ENCODE peak calls at places on chromosomes 7 and 10, in six cellular contexts. Z is H9, K is IMR-90, V is H1, E is neuronal stem cell, T is trophoblast cell. I is an unnamed sample.

GRCh38 chr10:113853577-113854018 is 284 bp downstream of the DCLRE1A start:
- DNase-seq in E (peak; percentile 14), V (no peak), Z (no peak), K (peak; percentile 6), T (peak; percentile 17), I (peak; percentile 31)

GRCh38 chr10:60420991-60421894 is 31.6 kb upstream of the ANK3 start:
- DNase-seq in Z (no peak), T (no peak), V (no peak), K (no peak), E (no peak), I (no peak)

GRCh38 chr10:102435098-102435497 is 2.7 kb upstream of the CUEDC2 start:
- DNase-seq in E (no peak), T (no peak), K (no peak), V (no peak), Z (no peak), I (no peak)

GRCh38 chr10:49200859-49201258 is 12.7 kb upstream of the TMEM273 start:
- DNase-seq in V (no peak), K (peak; percentile 5), Z (no peak), T (no peak), E (no peak), I (no peak)

GRCh38 chr7:157964016-157964415 is 623.6 kb downstream of the PTPRN2 start:
- DNase-seq in Z (no peak), K (no peak), T (no peak), V (no peak), E (no peak), I (no peak)

GRCh38 chr7:140898794-140899548 is 25.8 kb downstream of the BRAF start:
- DNase-seq in Z (no peak), T (no peak), E (no peak), V (no peak), K (peak; percentile 58), I (peak; percentile 17)

GRCh38 chr10:121596668-121597503 is 1.4 kb downstream of the FGFR2 start:
- DNase-seq in V (peak; percentile 62), E (peak; percentile 66), Z (peak; percentile 73), K (no peak), T (peak; percentile 64), I (peak; percentile 42)

GRCh38 chr7:115040526-115040925 is 118.6 kb downstream of the MDFIC start:
- DNase-seq in E (no peak), V (no peak), T (no peak), Z (no peak), K (no peak), I (no peak)

GRCh38 chr10:102396251-102396650 is 746 bp downstream of the NFKB2 start:
- DNase-seq in T (no peak), K (no peak), E (no peak), V (no peak), Z (no peak), I (no peak)

GRCh38 chr10:101561068-101561915 is 26.8 kb downstream of the POLL start:
- DNase-seq in T (no peak), K (no peak), E (no peak), Z (peak; percentile 21), V (no peak), I (no peak)

GRCh38 chr7:156543699-156544098 is 96.9 kb upstream of the RNF32 start:
- DNase-seq in E (no peak), V (no peak), K (no peak), Z (no peak), T (no peak), I (no peak)

GRCh38 chr10:127904931-127905622 is 1.8 kb upstream of the PTPRE start:
- DNase-seq in V (no peak), K (no peak), T (no peak), E (no peak), Z (peak; percentile 18), I (no peak)

GRCh38 chr7:519974-520458 is 370 bp upstream of the PDGFA start:
- DNase-seq in E (no peak), K (peak; percentile 36), T (peak; percentile 55), V (no peak), Z (peak; percentile 74), I (peak; percentile 80)

GRCh38 chr10:48968036-48968435 is 28.4 kb upstream of the LRRC18 start:
- DNase-seq in T (no peak), Z (no peak), E (no peak), V (no peak), K (no peak), I (no peak)

GRCh38 chr7:82481499-82482097 is 38.0 kb upstream of the CACNA2D1 start:
- DNase-seq in T (peak; percentile 36), K (peak; percentile 43), E (no peak), Z (no peak), V (no peak), I (peak; percentile 38)

GRCh38 chr7:127413962-127414361 is 21.5 kb upstream of the ZNF800 start:
- DNase-seq in K (no peak), T (no peak), V (no peak), E (no peak), Z (no peak), I (no peak)

GRCh38 chr7:41156268-41156667 is 546.6 kb downstream of the INHBA start:
- DNase-seq in Z (no peak), K (peak; percentile 54), V (no peak), T (no peak), E (no peak), I (peak; percentile 44)

GRCh38 chr7:141144921-141145629 is 71.2 kb downstream of the TMEM178B start:
- DNase-seq in K (no peak), V (no peak), Z (no peak), E (no peak), T (no peak), I (no peak)

GRCh38 chr10:69232252-69232651 is 12.1 kb downstream of the HKDC1 start:
- DNase-seq in Z (peak; percentile 52), K (peak; percentile 85), E (no peak), T (peak; percentile 67), V (peak; percentile 47), I (peak; percentile 78)

GRCh38 chr10:24884793-24885192 is 67.6 kb downstream of the PRTFDC1 start:
- DNase-seq in Z (peak; percentile 36), E (no peak), V (no peak), K (no peak), T (no peak), I (no peak)

GRCh38 chr10:11533328-11533781 is 78.1 kb downstream of the USP6NL start:
- DNase-seq in T (no peak), Z (no peak), V (no peak), E (no peak), K (peak; percentile 33), I (peak; percentile 58)

GRCh38 chr10:34940436-34940835 is 125.3 kb upstream of the PARD3 start:
- DNase-seq in E (no peak), V (no peak), K (no peak), Z (no peak), T (no peak), I (no peak)

GRCh38 chr10:78281627-78282026 is 248.0 kb downstream of the RPS24 start:
- DNase-seq in Z (no peak), V (no peak), K (no peak), E (no peak), T (no peak), I (no peak)

GRCh38 chr10:78277734-78278404 is 244.2 kb downstream of the RPS24 start:
- DNase-seq in V (no peak), T (no peak), Z (no peak), K (peak; percentile 75), E (no peak), I (peak; percentile 78)

GRCh38 chr10:78277267-78277666 is 243.6 kb downstream of the RPS24 start:
- DNase-seq in T (no peak), K (no peak), Z (no peak), V (no peak), E (no peak), I (no peak)

GRCh38 chr10:78283069-78283682 is 249.5 kb downstream of the RPS24 start:
- DNase-seq in E (no peak), K (no peak), Z (peak; percentile 47), V (no peak), T (no peak), I (no peak)

GRCh38 chr10:78280604-78281003 is 246.9 kb downstream of the RPS24 start:
- DNase-seq in T (no peak), K (no peak), V (no peak), Z (no peak), E (no peak), I (no peak)
- H3K14ac ChIP-seq in T (no peak overlapping the region), K (no peak overlapping the region), V (no peak overlapping the region), Z (no peak overlapping the region), E (no peak overlapping the region), I (no peak overlapping the region)

DNA sequence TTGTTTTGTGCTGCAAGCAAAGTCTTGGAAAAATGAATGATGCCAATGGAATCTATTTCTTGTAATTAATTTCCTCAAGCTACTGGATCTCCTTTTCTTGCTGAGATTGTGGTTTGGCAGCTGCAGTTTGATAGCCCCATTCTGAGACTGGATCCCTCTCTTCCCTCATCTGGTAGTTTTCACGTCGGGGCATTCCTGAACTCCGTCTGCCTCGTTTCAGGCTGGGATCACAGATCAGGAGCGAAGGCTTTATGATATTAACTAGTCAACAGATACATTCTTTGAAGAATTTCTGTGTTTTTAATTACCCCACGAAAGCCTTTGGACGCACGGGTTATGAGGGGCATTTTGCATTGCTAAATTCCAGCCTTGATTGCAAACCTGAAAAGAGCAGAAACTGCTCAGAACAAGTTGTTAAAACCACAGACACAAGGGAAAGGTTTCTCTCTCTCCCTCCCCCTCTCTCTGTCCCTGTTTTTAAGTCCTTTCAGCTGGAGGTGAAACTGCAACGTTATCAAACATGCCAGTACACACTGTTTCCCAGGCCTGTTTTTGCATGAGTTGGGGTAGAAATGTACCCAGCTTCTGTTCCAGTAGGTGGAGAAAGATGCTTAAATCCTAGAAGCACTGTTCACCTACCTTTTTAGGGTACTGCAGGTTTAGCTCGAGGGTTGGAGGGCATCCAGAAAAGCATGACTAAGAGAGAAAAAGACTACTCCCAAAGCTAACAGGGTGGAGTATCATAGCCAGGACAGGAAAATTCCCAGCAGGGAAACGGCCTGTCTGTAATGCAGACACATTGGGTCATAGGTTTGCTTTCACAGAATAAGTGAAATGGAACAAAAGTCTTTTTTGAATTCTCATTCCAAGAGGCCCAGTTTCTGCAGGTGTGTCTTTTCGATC is 124.3 kb downstream of the CUX1 start:
- DNase-seq in Z (no peak), T (no peak), V (no peak), E (no peak), K (peak; percentile 72), I (peak; percentile 82)
- H2AK5ac ChIP-seq in Z (no peak overlapping the region), T (no peak overlapping the region), V (peak overlapping the region; percentile 82), E (no peak overlapping the region), K (peak overlapping the region; percentile 59), I (no peak overlapping the region)

DNA sequence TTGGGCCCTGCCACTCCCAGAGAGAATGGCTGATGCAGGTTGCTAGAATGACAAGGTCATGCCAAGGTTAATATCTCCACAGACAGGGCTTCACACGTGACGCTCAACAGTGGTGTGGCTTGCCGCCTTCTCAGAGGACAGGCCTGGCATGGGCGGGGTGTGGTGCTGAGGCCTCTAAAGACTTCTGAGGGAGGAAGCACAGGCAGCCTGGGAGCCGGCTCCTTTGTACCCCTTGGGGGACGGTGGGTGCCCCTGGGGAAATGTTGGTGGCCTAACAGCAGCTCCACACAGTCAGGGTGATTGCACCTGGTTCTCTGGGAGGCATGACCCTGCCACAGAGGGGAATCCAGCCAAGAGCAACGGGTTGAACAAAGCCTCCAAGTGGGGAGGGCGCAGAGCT is 115.1 kb downstream of the PKD1L1 start:
- DNase-seq in E (no peak), Z (no peak), V (no peak), T (no peak), K (no peak), I (no peak)
- H3K14ac ChIP-seq in E (no peak overlapping the region), Z (no peak overlapping the region), V (no peak overlapping the region), T (no peak overlapping the region), K (no peak overlapping the region), I (no peak overlapping the region)

DNA sequence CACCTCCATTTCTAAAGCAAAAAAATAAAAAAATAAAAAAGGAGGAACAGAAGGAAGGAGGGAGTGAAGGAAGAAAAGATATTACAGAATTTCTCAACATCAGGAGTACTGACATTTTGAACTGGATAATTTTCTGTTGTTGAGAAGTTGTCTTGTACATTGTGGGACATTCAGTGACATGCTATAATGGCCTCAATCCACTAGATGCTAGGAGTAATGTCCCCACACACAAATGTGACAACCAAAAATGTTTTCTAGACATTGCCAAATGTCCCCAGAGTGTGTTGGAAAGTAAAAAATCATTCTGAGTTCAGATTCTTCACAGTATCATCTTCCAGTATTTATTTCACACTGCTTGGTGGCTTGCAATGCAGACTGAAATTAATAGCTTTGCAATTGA is 6.5 kb downstream of the ZNF438 start:
- DNase-seq in K (no peak), E (no peak), Z (no peak), T (no peak), V (no peak), I (no peak)
- H2AK5ac ChIP-seq in K (no peak overlapping the region), E (no peak overlapping the region), Z (no peak overlapping the region), T (no peak overlapping the region), V (no peak overlapping the region), I (no peak overlapping the region)